ENCODE peak calls at places on chromosome X, in eight cellular contexts. P is mesenchymal stem cell; L is CD8-positive, alpha-beta memory T cell; Q is endodermal cell; G is CD8-positive, alpha-beta T cell; K is sigmoid colon; E is left lung; D is IMR-90. S is an unnamed sample. For H3K4me1, the result is how much of the 10 kb centered on the place peaks cover.

GRCh38 chrX:124358796-124359386 is 12.5 kb downstream of the SH2D1A start:
- DNase-seq in P (no peak), L (no peak), Q (no peak), G (no peak), K (no peak), E (no peak), D (no peak), S (no peak)

GRCh38 chrX:34578237-34578636 is 78.8 kb downstream of the TMEM47 start:
- DNase-seq in P (peak), L (no peak), Q (no peak), G (no peak), K (no peak), E (no peak), D (peak), S (no peak)

GRCh38 chrX:68570598-68570997 is 71.7 kb downstream of the YIPF6 start:
- DNase-seq in P (no peak), L (no peak), Q (no peak), G (no peak), K (no peak), E (no peak), D (no peak), S (no peak)

GRCh38 chrX:47497274-47497673 is 14.3 kb upstream of the ZNF41 start:
- DNase-seq in P (peak), L (no peak), Q (no peak), G (no peak), K (no peak), E (no peak), D (peak), S (no peak)

GRCh38 chrX:53287493-53288138 is 6.2 kb upstream of the IQSEC2 start:
- DNase-seq in P (peak), L (peak), Q (no peak), G (peak), K (peak), E (no peak), D (peak), S (peak)

GRCh38 chrX:47579537-47579936 is 2.7 kb upstream of the TIMP1 start:
- DNase-seq in P (peak), L (no peak), Q (no peak), G (no peak), K (no peak), E (no peak), D (peak), S (no peak)

GRCh38 chrX:103155201-103155600 is 59.7 kb upstream of the BEX4 start:
- DNase-seq in P (peak), L (no peak), Q (no peak), G (no peak), K (no peak), E (no peak), D (peak), S (no peak)

GRCh38 chrX:76148753-76149152 is 24.1 kb upstream of the PBDC1 start:
- DNase-seq in P (peak), L (peak), Q (peak), G (peak), K (peak), E (no peak), D (peak), S (no peak)

GRCh38 chrX:68718443-68718820 is 71.0 kb downstream of the STARD8 start:
- DNase-seq in P (no peak), L (no peak), Q (no peak), G (no peak), K (no peak), E (no peak), D (no peak), S (no peak)

GRCh38 chrX:19705196-19705769 is 182.1 kb downstream of the SH3KBP1 start:
- DNase-seq in P (peak), L (no peak), Q (no peak), G (no peak), K (no peak), E (no peak), D (no peak), S (no peak)

GRCh38 chrX:43386872-43387271 is 269.2 kb upstream of the MAOA start:
- DNase-seq in P (no peak), L (no peak), Q (no peak), G (no peak), K (no peak), E (no peak), D (no peak), S (no peak)

GRCh38 chrX:55668084-55668483 is 44.9 kb downstream of the FOXR2 start:
- DNase-seq in P (no peak), L (no peak), Q (no peak), G (no peak), K (no peak), E (no peak), D (no peak), S (no peak)

GRCh38 chrX:1418901-1419544 is 27.1 kb upstream of the SLC25A6 start:
- DNase-seq in P (no peak), L (no peak), Q (no peak), G (no peak), K (peak), E (peak), D (no peak), S (no peak)

GRCh38 chrX:111616786-111617185 is 64.2 kb upstream of the ALG13 start:
- DNase-seq in P (no peak), L (no peak), Q (no peak), G (no peak), K (no peak), E (no peak), D (no peak), S (no peak)

GRCh38 chrX:75273483-75273882 is 402 bp upstream of the UPRT start:
- DNase-seq in P (peak), L (no peak), Q (no peak), G (peak), K (no peak), E (no peak), D (no peak), S (peak)

GRCh38 chrX:153762636-153763173 is 1.3 kb upstream of the PLXNB3 start:
- DNase-seq in P (no peak), L (no peak), Q (peak), G (no peak), K (no peak), E (peak), D (no peak), S (no peak)

GRCh38 chrX:65607070-65607742 is 60.2 kb upstream of the MSN start:
- DNase-seq in P (peak), L (no peak), Q (no peak), G (no peak), K (no peak), E (no peak), D (peak), S (no peak)

GRCh38 chrX:68432648-68433047 is 647 bp downstream of the OPHN1 start:
- DNase-seq in P (peak), L (no peak), Q (no peak), G (no peak), K (no peak), E (no peak), D (peak), S (no peak)

GRCh38 chrX:153539171-153539978 is 21.9 kb downstream of the ATP2B3 start:
- DNase-seq in P (peak), L (peak), Q (peak), G (peak), K (peak), E (peak), D (peak), S (peak)

GRCh38 chrX:43551590-43551989 is 104.5 kb upstream of the MAOA start:
- DNase-seq in P (no peak), L (no peak), Q (peak), G (no peak), K (no peak), E (no peak), D (no peak), S (no peak)

GRCh38 chrX:147848543-147849448 is 62.9 kb upstream of the FMR1 start:
- DNase-seq in P (no peak), L (no peak), Q (no peak), G (no peak), K (no peak), E (no peak), D (no peak), S (no peak)

GRCh38 chrX:137418086-137418485 is 147.8 kb upstream of the ZIC3 start:
- DNase-seq in P (no peak), L (no peak), Q (no peak), G (no peak), K (no peak), E (no peak), D (no peak), S (no peak)

GRCh38 chrX:5681159-5681558 is 547.5 kb downstream of the NLGN4X start:
- DNase-seq in P (no peak), L (no peak), Q (no peak), G (no peak), K (no peak), E (no peak), D (no peak), S (no peak)

GRCh38 chrX:122835886-122836285 is 348.2 kb upstream of the GRIA3 start:
- DNase-seq in P (no peak), L (no peak), Q (no peak), G (no peak), K (no peak), E (no peak), D (no peak), S (no peak)

GRCh38 chrX:30489323-30489722 is 88.2 kb downstream of the TASL start:
- DNase-seq in P (no peak), L (no peak), Q (peak), G (no peak), K (no peak), E (no peak), D (no peak), S (no peak)

DNA sequence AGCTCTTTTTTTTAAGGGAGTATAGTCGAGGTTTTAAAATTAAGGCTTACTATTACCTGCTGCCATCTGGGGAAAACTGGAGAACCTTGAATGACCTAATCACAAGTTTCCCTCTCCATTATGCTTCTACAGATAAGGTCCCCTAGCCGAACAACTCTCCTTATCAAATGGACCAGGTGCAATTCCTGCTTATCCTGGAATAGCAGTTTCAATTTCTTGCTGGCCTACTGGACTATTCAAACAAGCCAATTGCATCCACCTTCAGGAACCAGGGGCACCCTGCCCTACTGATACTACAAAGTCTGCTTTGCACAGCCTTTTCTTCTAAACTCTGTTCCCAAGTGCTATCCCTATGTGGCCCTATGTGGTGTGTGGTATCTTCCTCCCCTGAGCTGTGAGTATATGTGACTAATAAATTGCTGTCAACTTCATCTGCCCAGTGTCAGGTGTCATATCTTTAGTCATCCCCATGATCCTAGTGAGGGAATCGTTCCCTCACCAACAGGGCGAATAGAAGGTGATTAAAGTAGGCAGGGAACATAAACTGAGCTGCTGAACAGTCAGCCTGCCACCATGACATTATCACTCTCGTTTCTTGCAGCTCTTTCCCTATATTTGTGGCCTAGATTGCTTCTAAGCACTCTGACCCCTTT is 128.5 kb downstream of the ATG4A start:
- DNase-seq in P (no peak), L (no peak), Q (no peak), G (no peak), K (no peak), E (no peak), D (no peak), S (no peak)
- H3K4me1 ChIP-seq in P (under half), L (under half), Q (under half), G (under half), K (under half), E (under half), D (under half), S (under half)

GRCh38 chrX:49177873-49178480 is 6.3 kb downstream of the PLP2 start:
- DNase-seq in P (no peak), L (no peak), Q (no peak), G (no peak), K (peak), E (no peak), D (no peak), S (no peak)
- H3K27ac ChIP-seq in P (no peak), L (no peak), Q (no peak), G (no peak), K (peak), E (no peak), D (no peak), S (no peak)

GRCh38 chrX:117992324-117992723 is 124.3 kb downstream of the KLHL13 start:
- DNase-seq in P (no peak), L (no peak), Q (no peak), G (no peak), K (no peak), E (no peak), D (no peak), S (no peak)

GRCh38 chrX:117995378-117995777 is 121.2 kb downstream of the KLHL13 start:
- DNase-seq in P (no peak), L (no peak), Q (no peak), G (no peak), K (no peak), E (no peak), D (no peak), S (no peak)

GRCh38 chrX:117996918-117997480 is 119.6 kb downstream of the KLHL13 start:
- DNase-seq in P (no peak), L (no peak), Q (no peak), G (no peak), K (no peak), E (no peak), D (peak), S (no peak)

GRCh38 chrX:117998171-117998570 is 118.4 kb downstream of the KLHL13 start:
- DNase-seq in P (no peak), L (no peak), Q (no peak), G (no peak), K (no peak), E (no peak), D (no peak), S (no peak)

GRCh38 chrX:117996408-117996807 is 120.2 kb downstream of the KLHL13 start:
- DNase-seq in P (no peak), L (no peak), Q (no peak), G (no peak), K (no peak), E (no peak), D (no peak), S (no peak)
- H3K4me1 ChIP-seq in P (under half), L (under half), Q (under half), G (under half), K (under half), E (under half), D (under half), S (under half)

GRCh38 chrX:109843963-109844751 is 111.1 kb upstream of the ACSL4 start:
- DNase-seq in P (peak), L (no peak), Q (no peak), G (no peak), K (no peak), E (no peak), D (peak), S (no peak)
- H3K27ac ChIP-seq in P (no peak), L (no peak), Q (no peak), G (no peak), K (no peak), E (no peak), D (peak), S (no peak)

GRCh38 chrX:146454363-146454762 is 355.2 kb upstream of the CXorf51B start:
- DNase-seq in P (no peak), L (no peak), Q (no peak), G (no peak), K (no peak), E (no peak), D (no peak), S (no peak)

DNA sequence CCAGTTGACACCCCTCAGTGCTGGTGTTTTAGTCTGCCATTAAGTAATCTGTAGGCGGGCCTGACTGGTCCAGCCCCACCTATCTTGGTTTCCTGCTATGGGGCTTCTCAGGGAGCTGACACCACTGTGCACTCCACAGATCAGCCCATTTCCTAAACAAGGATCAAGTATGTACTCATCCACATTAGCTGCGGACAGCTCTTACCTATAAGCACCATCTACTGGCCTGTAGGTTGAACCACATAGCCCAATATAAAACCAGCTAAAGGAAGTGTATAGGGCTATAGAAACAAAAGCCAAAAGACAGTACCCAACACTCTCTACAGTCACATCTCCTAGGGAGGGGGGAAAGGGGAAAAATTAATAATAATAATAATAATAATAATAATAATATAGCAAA is 353.5 kb upstream of the CXorf51B start:
- DNase-seq in P (no peak), L (no peak), Q (no peak), G (no peak), K (no peak), E (no peak), D (no peak), S (no peak)
- H3K4me1 ChIP-seq in P (under half), L (under half), Q (under half), G (under half), K (under half), E (under half), D (under half), S (under half)

GRCh38 chrX:40049084-40049641 is 48.6 kb downstream of the BCOR start:
- DNase-seq in P (no peak), L (no peak), Q (no peak), G (no peak), K (no peak), E (no peak), D (no peak), S (no peak)
- H3K27ac ChIP-seq in P (no peak), L (no peak), Q (no peak), G (no peak), K (no peak), E (no peak), D (no peak), S (no peak)

GRCh38 chrX:14939644-14940043 is 66.4 kb downstream of the MOSPD2 start:
- DNase-seq in P (no peak), L (no peak), Q (no peak), G (no peak), K (no peak), E (no peak), D (no peak), S (no peak)
- H3K4me1 ChIP-seq in P (under half), L (under half), Q (under half), G (under half), K (under half), E (under half), D (under half), S (under half)

GRCh38 chrX:150548684-150549083 is 19.7 kb upstream of the MTM1 start:
- DNase-seq in P (no peak), L (no peak), Q (no peak), G (no peak), K (no peak), E (no peak), D (peak), S (no peak)

GRCh38 chrX:150544835-150545790 is 23.3 kb upstream of the MTM1 start:
- DNase-seq in P (no peak), L (no peak), Q (no peak), G (no peak), K (no peak), E (no peak), D (no peak), S (no peak)

GRCh38 chrX:150547511-150548115 is 20.8 kb upstream of the MTM1 start:
- DNase-seq in P (peak), L (no peak), Q (peak), G (no peak), K (peak), E (peak), D (no peak), S (peak)

GRCh38 chrX:150548251-150548650 is 20.2 kb upstream of the MTM1 start:
- DNase-seq in P (no peak), L (no peak), Q (no peak), G (no peak), K (no peak), E (no peak), D (no peak), S (no peak)

GRCh38 chrX:150546711-150547153 is 21.7 kb upstream of the MTM1 start:
- DNase-seq in P (no peak), L (peak), Q (no peak), G (peak), K (no peak), E (no peak), D (no peak), S (no peak)
- H3K27ac ChIP-seq in P (no peak), L (no peak), Q (no peak), G (no peak), K (peak), E (peak), D (no peak), S (no peak)

DNA sequence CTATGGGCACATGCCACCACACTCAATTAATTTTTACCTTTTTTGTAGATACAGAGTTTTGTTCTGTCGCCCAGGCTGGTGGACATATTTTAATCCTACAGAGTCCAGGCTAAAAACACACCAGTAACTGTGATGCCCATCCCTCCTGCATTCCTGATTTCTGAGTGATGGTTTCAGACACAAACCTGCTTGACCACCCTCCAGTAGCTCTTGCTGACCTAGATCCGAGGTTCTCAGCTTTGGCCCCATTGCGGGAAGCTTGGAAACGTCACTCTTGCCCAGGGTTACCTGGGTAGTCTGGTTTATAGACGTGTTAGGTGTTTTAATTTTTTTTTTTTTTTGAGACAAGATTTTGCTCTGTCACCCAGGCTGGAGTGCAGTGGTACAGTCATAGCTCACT is 7.5 kb downstream of the CD99 start:
- DNase-seq in P (no peak), L (no peak), Q (no peak), G (no peak), K (no peak), E (no peak), D (no peak), S (no peak)
- H3K4me1 ChIP-seq in P (under half), L (half or more), Q (under half), G (half or more), K (under half), E (under half), D (under half), S (under half)

DNA sequence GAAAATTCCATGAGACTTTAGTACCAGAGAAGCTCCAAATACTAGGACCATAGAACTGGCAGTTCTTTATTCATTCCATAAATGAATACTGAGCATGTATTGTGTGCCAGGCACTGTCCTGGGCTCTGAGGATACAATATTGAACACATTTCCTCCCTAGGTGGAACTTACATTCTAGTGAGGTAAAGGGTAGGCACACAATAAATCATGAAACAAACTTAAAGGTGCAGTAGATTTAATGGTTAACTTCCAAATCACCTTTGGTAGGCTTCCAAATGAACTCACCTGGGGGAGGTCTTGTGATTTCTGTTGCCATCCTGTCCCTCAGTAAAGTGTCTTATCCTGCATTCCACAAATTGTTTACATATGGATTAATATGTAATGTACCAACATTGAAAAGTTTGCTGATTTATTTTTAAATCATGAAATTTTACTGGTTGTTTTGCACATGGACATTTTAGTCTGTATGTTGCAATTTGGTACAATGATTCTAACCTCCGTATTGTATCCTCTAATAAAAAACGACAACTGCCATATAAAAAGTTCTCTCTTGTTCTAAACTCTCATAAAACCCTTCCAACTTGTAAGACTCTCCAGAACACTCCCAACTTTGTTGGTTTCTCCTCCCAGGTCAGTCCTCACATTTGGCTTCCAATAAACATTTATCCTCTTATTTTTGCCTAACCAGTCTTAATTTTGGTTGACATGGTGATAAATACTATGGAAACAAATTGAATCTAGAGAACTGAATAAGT is 4.5 kb upstream of the MAGEA11 start:
- DNase-seq in P (no peak), L (no peak), Q (no peak), G (no peak), K (no peak), E (no peak), D (no peak), S (no peak)
- H3K27ac ChIP-seq in P (no peak), L (no peak), Q (no peak), G (no peak), K (no peak), E (no peak), D (no peak), S (no peak)